ENCODE peak calls at places on chromosomes 16 and 17, in ten cellular contexts. F is stomach; N is vagina; R is fibroblast of lung; Y is retinal pigment epithelial cell; X is astrocyte; M is cardiac fibroblast; V is choroid plexus epithelial cell; C is neural progenitor cell; P is Jurkat, Clone E6-1. Z is an unnamed sample.

GRCh38 chr17:622356-622755 is 92.3 kb downstream of the VPS53 start:
- DNase-seq in F (no peak), N (no peak), R (peak; percentile 88), Y (peak; percentile 29), X (peak; percentile 84), M (peak; percentile 33), V (peak; percentile 88), C (no peak), P (no peak), Z (no peak)

GRCh38 chr17:41610965-41611640 is 1.5 kb downstream of the KRT16 start:
- DNase-seq in F (no peak), N (no peak), R (no peak), Y (no peak), X (no peak), M (no peak), V (no peak), C (no peak), P (no peak), Z (no peak)

GRCh38 chr17:30933966-30934365 is 12.2 kb downstream of the ADAP2 start:
- DNase-seq in F (no peak), N (no peak), R (no peak), Y (no peak), X (no peak), M (no peak), V (no peak), C (no peak), P (no peak), Z (no peak)

GRCh38 chr17:53193044-53193443 is 629.7 kb upstream of the KIF2B start:
- DNase-seq in F (no peak), N (no peak), R (no peak), Y (no peak), X (no peak), M (no peak), V (no peak), C (no peak), P (no peak), Z (no peak)

GRCh38 chr17:12282056-12282455 is 261.4 kb downstream of the MAP2K4 start:
- DNase-seq in F (no peak), N (no peak), R (peak; percentile 37), Y (no peak), X (peak; percentile 24), M (no peak), V (peak; percentile 52), C (no peak), P (no peak), Z (peak; percentile 47)

GRCh38 chr16:87062569-87063442 is 254.4 kb downstream of the C16orf95 start:
- DNase-seq in F (peak; percentile 73), N (no peak), R (peak; percentile 54), Y (no peak), X (peak; percentile 31), M (peak; percentile 78), V (peak; percentile 86), C (peak; percentile 94), P (peak; percentile 49), Z (peak; percentile 58)

GRCh38 chr17:79520134-79520892 is 90.5 kb downstream of the RBFOX3 start:
- DNase-seq in F (no peak), N (no peak), R (no peak), Y (no peak), X (no peak), M (no peak), V (no peak), C (no peak), P (no peak), Z (no peak)

GRCh38 chr16:10740000-10740844 is 3.4 kb upstream of the NUBP1 start:
- DNase-seq in F (peak; percentile 24), N (no peak), R (no peak), Y (no peak), X (no peak), M (no peak), V (no peak), C (no peak), P (no peak), Z (no peak)

GRCh38 chr16:74455213-74455612 is 33.9 kb upstream of the CLEC18B start:
- DNase-seq in F (no peak), N (no peak), R (peak; percentile 89), Y (no peak), X (peak; percentile 87), M (peak; percentile 85), V (peak; percentile 88), C (no peak), P (no peak), Z (no peak)

DNA sequence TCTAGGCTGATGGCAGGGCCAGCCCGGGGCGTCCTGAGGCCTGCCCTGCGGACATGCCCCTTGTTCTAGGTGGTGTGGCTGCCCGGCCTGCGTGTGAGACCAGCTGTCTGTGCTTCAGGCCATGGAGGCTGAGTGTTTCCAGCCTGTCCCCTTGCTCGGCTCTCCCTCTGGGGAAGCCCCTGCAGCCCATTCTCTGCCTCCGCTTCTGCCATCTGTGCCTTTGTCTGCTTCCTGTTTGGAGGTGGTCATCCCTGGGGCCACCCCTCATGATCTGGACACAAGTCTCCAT is 184.7 kb downstream of the SEC14L1 start:
- DNase-seq in F (no peak), N (no peak), R (no peak), Y (no peak), X (no peak), M (no peak), V (no peak), C (no peak), P (no peak), Z (no peak)
- H3K4me3 ChIP-seq in F (no peak overlapping the region), N (no peak overlapping the region), R (no peak overlapping the region), Y (no peak overlapping the region), X (no peak overlapping the region), M (peak overlapping the region; percentile 27), V (no peak overlapping the region), C (no peak overlapping the region), P (no peak overlapping the region), Z (no peak overlapping the region)

GRCh38 chr17:38578641-38579480 is 26.9 kb downstream of the SRCIN1 start:
- DNase-seq in F (no peak), N (no peak), R (no peak), Y (no peak), X (no peak), M (no peak), V (no peak), C (peak; percentile 60), P (no peak), Z (no peak)

GRCh38 chr17:38577244-38577643 is 28.5 kb downstream of the SRCIN1 start:
- DNase-seq in F (no peak), N (no peak), R (no peak), Y (no peak), X (no peak), M (no peak), V (no peak), C (no peak), P (no peak), Z (no peak)

GRCh38 chr17:38579934-38580333 is 25.8 kb downstream of the SRCIN1 start:
- DNase-seq in F (peak; percentile 34), N (no peak), R (peak; percentile 20), Y (peak; percentile 48), X (no peak), M (peak; percentile 53), V (peak; percentile 32), C (peak; percentile 67), P (no peak), Z (peak; percentile 13)

GRCh38 chr17:38577645-38578173 is 28.0 kb downstream of the SRCIN1 start:
- DNase-seq in F (no peak), N (no peak), R (no peak), Y (no peak), X (no peak), M (no peak), V (no peak), C (no peak), P (no peak), Z (no peak)

GRCh38 chr17:38578229-38578628 is 27.5 kb downstream of the SRCIN1 start:
- DNase-seq in F (no peak), N (no peak), R (no peak), Y (no peak), X (no peak), M (no peak), V (no peak), C (peak; percentile 72), P (no peak), Z (peak; percentile 25)
- H3K4me3 ChIP-seq in F (peak overlapping the region; percentile 16), N (peak overlapping the region; percentile 5), R (no peak overlapping the region), Y (no peak overlapping the region), X (no peak overlapping the region), M (no peak overlapping the region), V (no peak overlapping the region), C (peak overlapping the region; percentile 54), P (no peak overlapping the region), Z (no peak overlapping the region)

GRCh38 chr16:67157106-67157748 is 2.5 kb downstream of the TRADD start:
- DNase-seq in F (no peak), N (no peak), R (no peak), Y (no peak), X (no peak), M (no peak), V (no peak), C (no peak), P (no peak), Z (no peak)

GRCh38 chr16:67154578-67155304 is 3.9 kb upstream of the B3GNT9 start:
- DNase-seq in F (no peak), N (no peak), R (no peak), Y (no peak), X (no peak), M (no peak), V (no peak), C (peak; percentile 66), P (no peak), Z (no peak)

GRCh38 chr16:67157892-67158635 is 1.6 kb downstream of the TRADD start:
- DNase-seq in F (no peak), N (no peak), R (no peak), Y (no peak), X (no peak), M (no peak), V (no peak), C (no peak), P (no peak), Z (no peak)

GRCh38 chr16:67156146-67156844 is 3.4 kb downstream of the TRADD start:
- DNase-seq in F (no peak), N (no peak), R (no peak), Y (no peak), X (no peak), M (no peak), V (no peak), C (no peak), P (no peak), Z (no peak)

GRCh38 chr16:67155305-67156145 is 4.2 kb downstream of the TRADD start:
- DNase-seq in F (peak; percentile 83), N (no peak), R (peak; percentile 61), Y (no peak), X (no peak), M (peak; percentile 80), V (peak; percentile 83), C (peak; percentile 95), P (peak; percentile 46), Z (peak; percentile 92)
- H3K4me3 ChIP-seq in F (no peak overlapping the region), N (no peak overlapping the region), R (no peak overlapping the region), Y (peak overlapping the region; percentile 20), X (no peak overlapping the region), M (no peak overlapping the region), V (peak overlapping the region; percentile 28), C (peak overlapping the region; percentile 48), P (no peak overlapping the region), Z (no peak overlapping the region)

DNA sequence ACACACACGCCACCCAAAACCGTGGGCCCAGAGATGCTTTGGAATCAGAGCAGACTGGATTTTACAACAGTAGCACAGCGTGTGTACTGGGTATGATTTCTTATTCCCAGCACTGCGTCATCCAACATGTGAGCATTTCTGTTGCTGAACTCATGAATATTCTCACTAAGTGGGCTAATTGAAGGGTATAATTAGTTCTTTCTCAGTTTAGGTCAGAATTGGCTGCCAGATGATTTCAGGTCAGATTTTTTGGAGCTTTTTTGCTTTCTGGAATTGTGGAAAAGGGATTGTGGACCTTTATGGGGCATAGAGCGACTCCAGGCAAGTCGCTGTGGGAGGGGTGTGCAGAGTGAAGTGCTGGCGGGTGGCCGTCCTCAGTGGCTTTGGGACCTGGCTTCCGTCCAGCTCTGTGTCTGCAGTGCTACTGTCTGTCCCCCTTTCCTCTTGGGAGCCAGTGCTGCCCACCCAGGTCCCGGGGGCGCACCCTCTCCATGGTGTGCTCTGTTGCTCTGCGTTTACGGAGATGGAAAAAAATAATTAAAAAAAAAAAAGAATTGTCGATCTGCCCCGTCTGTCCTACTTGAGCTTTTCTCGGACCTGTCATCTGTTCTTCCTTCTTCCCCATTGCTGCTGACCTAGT is 25.0 kb downstream of the FOXK2 start:
- DNase-seq in F (no peak), N (no peak), R (no peak), Y (no peak), X (no peak), M (no peak), V (no peak), C (no peak), P (no peak), Z (peak; percentile 31)
- H3K4me3 ChIP-seq in F (peak overlapping the region; percentile 26), N (no peak overlapping the region), R (no peak overlapping the region), Y (no peak overlapping the region), X (no peak overlapping the region), M (no peak overlapping the region), V (peak overlapping the region; percentile 15), C (no peak overlapping the region), P (no peak overlapping the region), Z (no peak overlapping the region)